ENCODE peak calls at places on chromosome 18, in five cellular contexts. F, B, Z, X and D are unnamed samples.

GRCh38 chr18:67513285-67513684 is 3.2 kb downstream of the DSEL start:
- DNase-seq in F (no peak), B (no peak), Z (peak), X (no peak), D (no peak)

GRCh38 chr18:46297621-46298020 is 193.4 kb downstream of the HAUS1 start:
- DNase-seq in F (no peak), B (no peak), Z (no peak), X (peak), D (no peak)

GRCh38 chr18:13800505-13801259 is 23.3 kb upstream of the MC5R start:
- DNase-seq in F (peak), B (peak), Z (peak), X (no peak), D (peak)

GRCh38 chr18:8705941-8706544 is 687 bp downstream of the MTCL1 start:
- DNase-seq in F (peak), B (peak), Z (peak), X (no peak), D (no peak)

GRCh38 chr18:22283397-22283796 is 114.0 kb downstream of the GATA6 start:
- DNase-seq in F (no peak), B (no peak), Z (no peak), X (no peak), D (no peak)

GRCh38 chr18:62721837-62722795 is 6.8 kb downstream of the PHLPP1 start:
- DNase-seq in F (no peak), B (no peak), Z (no peak), X (no peak), D (no peak)

GRCh38 chr18:79962311-79962710 is 2.1 kb upstream of the HSBP1L1 start:
- DNase-seq in F (no peak), B (no peak), Z (no peak), X (peak), D (peak)

GRCh38 chr18:54551590-54551989 is 39.5 kb upstream of the DYNAP start:
- DNase-seq in F (no peak), B (no peak), Z (no peak), X (no peak), D (no peak)

GRCh38 chr18:78979682-78980278 is at the start of gene SALL3:
- DNase-seq in F (no peak), B (no peak), Z (peak), X (no peak), D (no peak)

GRCh38 chr18:36294031-36294430 is 3.5 kb upstream of the FHOD3 start:
- DNase-seq in F (no peak), B (no peak), Z (no peak), X (no peak), D (no peak)

GRCh38 chr18:60404686-60405085 is 32.1 kb upstream of the MC4R start:
- DNase-seq in F (no peak), B (no peak), Z (no peak), X (no peak), D (no peak)

GRCh38 chr18:57585421-57585820 is 1.1 kb downstream of the FECH start:
- DNase-seq in F (no peak), B (no peak), Z (peak), X (no peak), D (no peak)

GRCh38 chr18:2655153-2655953 is at the start of gene SMCHD1:
- DNase-seq in F (peak), B (peak), Z (peak), X (peak), D (peak)

GRCh38 chr18:12061685-12062084 is 32.0 kb upstream of the ANKRD62 start:
- DNase-seq in F (no peak), B (no peak), Z (peak), X (no peak), D (no peak)

GRCh38 chr18:1914489-1914888 is 656.8 kb downstream of the METTL4 start:
- DNase-seq in F (no peak), B (no peak), Z (peak), X (peak), D (peak)

GRCh38 chr18:13243363-13243762 is 24.8 kb downstream of the LDLRAD4 start:
- DNase-seq in F (no peak), B (no peak), Z (no peak), X (no peak), D (no peak)

GRCh38 chr18:3447035-3447894 is 2.7 kb upstream of the TGIF1 start:
- DNase-seq in F (peak), B (peak), Z (peak), X (peak), D (peak)

GRCh38 chr18:2683055-2683454 is 27.5 kb downstream of the SMCHD1 start:
- DNase-seq in F (no peak), B (no peak), Z (no peak), X (no peak), D (no peak)

GRCh38 chr18:27713037-27713726 is 463.7 kb downstream of the CDH2 start:
- DNase-seq in F (no peak), B (no peak), Z (peak), X (no peak), D (no peak)

GRCh38 chr18:70390366-70391090 is 101.7 kb downstream of the SOCS6 start:
- DNase-seq in F (no peak), B (no peak), Z (no peak), X (no peak), D (no peak)

GRCh38 chr18:78330761-78331160 is 648.9 kb upstream of the SALL3 start:
- DNase-seq in F (no peak), B (no peak), Z (no peak), X (no peak), D (no peak)

GRCh38 chr18:76451475-76452331 is 43.3 kb downstream of the ZNF516 start:
- DNase-seq in F (no peak), B (no peak), Z (peak), X (no peak), D (no peak)

GRCh38 chr18:75324686-75325257 is 102.7 kb downstream of the SMIM21 start:
- DNase-seq in F (no peak), B (no peak), Z (no peak), X (no peak), D (no peak)

GRCh38 chr18:22342625-22343024 is 75.1 kb downstream of the CTAGE1 start:
- DNase-seq in F (no peak), B (no peak), Z (peak), X (peak), D (no peak)

GRCh38 chr18:41323044-41323443 is 632.0 kb upstream of the PIK3C3 start:
- DNase-seq in F (no peak), B (no peak), Z (no peak), X (no peak), D (no peak)

GRCh38 chr18:3088044-3088443 is 75.1 kb upstream of the LPIN2 start:
- DNase-seq in F (no peak), B (no peak), Z (no peak), X (no peak), D (no peak)

GRCh38 chr18:3594760-3595241 is 144.8 kb downstream of the TGIF1 start:
- DNase-seq in F (no peak), B (no peak), Z (peak), X (peak), D (peak)

GRCh38 chr18:41731887-41732286 is 223.1 kb upstream of the PIK3C3 start:
- DNase-seq in F (no peak), B (no peak), Z (no peak), X (peak), D (peak)